ENCODE peak calls at places on chromosomes 11 and 22, in four cellular contexts. C is fibroblast of lung, D is T follicular helper cell, E is cardiac muscle cell. B is an unnamed sample.
A peak's percentile ranks its signal among the peaks of the same experiment; 100 is the strongest.

GRCh38 chr11:73186886-73187285 is 31.2 kb upstream of the P2RY2 start:
- DNase-seq in E (no peak), D (no peak), C (no peak), B (no peak)

GRCh38 chr22:45427114-45427513 is 13.6 kb downstream of the RIBC2 start:
- DNase-seq in E (no peak), D (no peak), C (no peak), B (no peak)

GRCh38 chr22:31945478-31945815 is 1.1 kb downstream of the YWHAH start:
- DNase-seq in E (no peak), D (no peak), C (no peak), B (no peak)

GRCh38 chr11:15074206-15075161 is 1.1 kb downstream of the CALCB start:
- DNase-seq in C (peak; percentile 51), E (peak; percentile 92), D (peak; percentile 67), B (peak; percentile 67)

GRCh38 chr11:11476499-11476898 is 123.4 kb upstream of the CSNK2A3 start:
- DNase-seq in E (no peak), D (no peak), C (no peak), B (no peak)

GRCh38 chr11:34051349-34052035 is at the start of gene CAPRIN1:
- DNase-seq in C (peak; percentile 84), E (peak; percentile 92), D (peak; percentile 77), B (peak; percentile 89)

GRCh38 chr22:17431179-17431578 is 61.9 kb downstream of the CECR2 start:
- DNase-seq in E (no peak), C (no peak), D (no peak), B (no peak)

GRCh38 chr22:38347181-38347943 is 30.1 kb upstream of the CSNK1E start:
- DNase-seq in D (no peak), C (no peak), E (no peak), B (no peak)

GRCh38 chr11:131373326-131373725 is 2.9 kb downstream of the NTM start:
- DNase-seq in D (no peak), E (no peak), C (no peak), B (no peak)

GRCh38 chr22:23183107-23183698 is 2.9 kb downstream of the BCR start:
- DNase-seq in C (peak; percentile 80), D (no peak), E (peak; percentile 86), B (peak; percentile 64)

GRCh38 chr11:69922015-69922595 is 102.9 kb upstream of the FGF3 start:
- DNase-seq in E (no peak), C (no peak), D (no peak), B (no peak)

GRCh38 chr22:41902932-41903421 is 11.9 kb downstream of the SHISA8 start:
- DNase-seq in E (no peak), D (no peak), C (no peak), B (no peak)

GRCh38 chr11:117554601-117555333 is 227.1 kb downstream of the CEP164 start:
- DNase-seq in C (no peak), D (no peak), E (no peak), B (no peak)

GRCh38 chr11:133146697-133147306 is 385.5 kb downstream of the OPCML start:
- DNase-seq in E (peak; percentile 62), D (no peak), C (no peak), B (no peak)

GRCh38 chr11:35235944-35236666 is 97.1 kb downstream of the CD44 start:
- DNase-seq in C (peak; percentile 90), E (no peak), D (peak; percentile 48), B (no peak)

GRCh38 chr11:47724041-47724729 is 9.0 kb upstream of the AGBL2 start:
- DNase-seq in E (no peak), D (no peak), C (peak; percentile 65), B (peak; percentile 85)

GRCh38 chr11:66227700-66228099 is 40.7 kb upstream of the RAB1B start:
- DNase-seq in C (no peak), D (no peak), E (no peak), B (no peak)

GRCh38 chr22:22465094-22465602 is 43.4 kb downstream of the ZNF280B start:
- DNase-seq in E (no peak), C (no peak), D (no peak), B (no peak)

GRCh38 chr11:68159161-68159560 is 38.0 kb upstream of the CHKA start:
- DNase-seq in E (no peak), C (no peak), D (no peak), B (no peak)

GRCh38 chr22:50267591-50268390 is 2.4 kb downstream of the MAPK11 start:
- DNase-seq in E (peak; percentile 67), D (peak; percentile 40), C (peak; percentile 51), B (peak; percentile 52)

GRCh38 chr11:1041936-1042608 is 5.6 kb upstream of the MUC6 start:
- DNase-seq in E (no peak), D (no peak), C (no peak), B (peak; percentile 28)

GRCh38 chr22:45318558-45319318 is 9.0 kb downstream of the FAM118A start:
- DNase-seq in C (peak; percentile 69), D (peak; percentile 61), E (no peak), B (peak; percentile 20)

GRCh38 chr11:18495703-18496102 is 31.0 kb downstream of the TSG101 start:
- DNase-seq in D (no peak), E (no peak), C (no peak), B (no peak)

GRCh38 chr22:17369553-17370035 is 334 bp downstream of the CECR2 start:
- DNase-seq in C (no peak), D (no peak), E (peak; percentile 86), B (peak; percentile 43)

GRCh38 chr22:48753381-48753730 is 1074.3 kb downstream of the BRD1 start:
- DNase-seq in E (no peak), C (no peak), D (no peak), B (no peak)

GRCh38 chr11:45089845-45090499 is 56.5 kb upstream of the PRDM11 start:
- DNase-seq in D (no peak), C (peak; percentile 63), E (no peak), B (peak; percentile 68)

GRCh38 chr22:48254311-48254873 is 1491.9 kb downstream of the TBC1D22A start:
- DNase-seq in E (no peak), C (no peak), D (no peak), B (no peak)

GRCh38 chr22:22929381-22930221 is 42.0 kb downstream of the IGLL5 start:
- DNase-seq in E (no peak), D (no peak), C (no peak), B (no peak)

B was measured in fibroblast of pulmonary artery.